ENCODE peak calls at places on chromosome 22, in ten cellular contexts. One of them, this sample, is unnamed.

GRCh38 chr22:27173530-27173929 is 516.1 kb downstream of the MIAT start:
- DNase-seq in Karpas-422: no peak
- DNase-seq in HCEC 1CT: no peak
- DNase-seq in hepatocyte: no peak
- DNase-seq in globus pallidus: no peak
- DNase-seq in spleen: no peak
- DNase-seq in EH: no peak
- DNase-seq in skeletal muscle cell: no peak
- DNase-seq in activated CD8-positive, alpha-beta memory T cell treated with anti-CD3 and anti-CD28 coated beads, Interleukin-2, amount 50 U/mL, for 4 hours: no peak
- DNase-seq in T-cell: no peak
- DNase-seq in this sample: no peak

GRCh38 chr22:28930357-28931007 is 47.1 kb downstream of the ZNRF3 start:
- DNase-seq in activated CD8-positive, alpha-beta memory T cell treated with anti-CD3 and anti-CD28 coated beads, Interleukin-2, amount 50 U/mL, for 4 hours: no peak
- DNase-seq in skeletal muscle cell: no peak
- DNase-seq in globus pallidus: no peak
- DNase-seq in spleen: no peak
- DNase-seq in EH: no peak
- DNase-seq in hepatocyte: no peak
- DNase-seq in HCEC 1CT: no peak
- DNase-seq in Karpas-422: peak
- DNase-seq in T-cell: no peak
- DNase-seq in this sample: no peak

GRCh38 chr22:35627267-35628041 is 10.3 kb upstream of the MB start:
- DNase-seq in EH: peak
- DNase-seq in spleen: no peak
- DNase-seq in activated CD8-positive, alpha-beta memory T cell treated with anti-CD3 and anti-CD28 coated beads, Interleukin-2, amount 50 U/mL, for 4 hours: peak
- DNase-seq in globus pallidus: peak
- DNase-seq in skeletal muscle cell: peak
- DNase-seq in Karpas-422: peak
- DNase-seq in hepatocyte: peak
- DNase-seq in HCEC 1CT: peak
- DNase-seq in T-cell: peak
- DNase-seq in this sample: peak

GRCh38 chr22:26444777-26445176 is 15.7 kb downstream of the ASPHD2 start:
- DNase-seq in HCEC 1CT: no peak
- DNase-seq in activated CD8-positive, alpha-beta memory T cell treated with anti-CD3 and anti-CD28 coated beads, Interleukin-2, amount 50 U/mL, for 4 hours: no peak
- DNase-seq in T-cell: no peak
- DNase-seq in skeletal muscle cell: no peak
- DNase-seq in Karpas-422: no peak
- DNase-seq in globus pallidus: no peak
- DNase-seq in hepatocyte: peak
- DNase-seq in EH: no peak
- DNase-seq in spleen: no peak
- DNase-seq in this sample: no peak

GRCh38 chr22:29951675-29952413 is 68.9 kb downstream of the MTMR3 start:
- DNase-seq in HCEC 1CT: no peak
- DNase-seq in hepatocyte: no peak
- DNase-seq in T-cell: no peak
- DNase-seq in skeletal muscle cell: no peak
- DNase-seq in activated CD8-positive, alpha-beta memory T cell treated with anti-CD3 and anti-CD28 coated beads, Interleukin-2, amount 50 U/mL, for 4 hours: no peak
- DNase-seq in EH: no peak
- DNase-seq in globus pallidus: no peak
- DNase-seq in Karpas-422: no peak
- DNase-seq in spleen: no peak
- DNase-seq in this sample: no peak

GRCh38 chr22:20192972-20193760 is 42.3 kb upstream of the CCDC188 start:
- DNase-seq in hepatocyte: no peak
- DNase-seq in Karpas-422: no peak
- DNase-seq in skeletal muscle cell: no peak
- DNase-seq in spleen: no peak
- DNase-seq in HCEC 1CT: no peak
- DNase-seq in EH: no peak
- DNase-seq in globus pallidus: no peak
- DNase-seq in T-cell: no peak
- DNase-seq in activated CD8-positive, alpha-beta memory T cell treated with anti-CD3 and anti-CD28 coated beads, Interleukin-2, amount 50 U/mL, for 4 hours: no peak
- DNase-seq in this sample: no peak

GRCh38 chr22:37330200-37331033 is 48.1 kb downstream of the CYTH4 start:
- DNase-seq in EH: peak
- DNase-seq in spleen: no peak
- DNase-seq in skeletal muscle cell: peak
- DNase-seq in hepatocyte: peak
- DNase-seq in Karpas-422: peak
- DNase-seq in T-cell: no peak
- DNase-seq in activated CD8-positive, alpha-beta memory T cell treated with anti-CD3 and anti-CD28 coated beads, Interleukin-2, amount 50 U/mL, for 4 hours: no peak
- DNase-seq in HCEC 1CT: peak
- DNase-seq in globus pallidus: no peak
- DNase-seq in this sample: peak

GRCh38 chr22:39219071-39220050 is 25.4 kb downstream of the PDGFB start:
- DNase-seq in EH: no peak
- DNase-seq in globus pallidus: no peak
- DNase-seq in activated CD8-positive, alpha-beta memory T cell treated with anti-CD3 and anti-CD28 coated beads, Interleukin-2, amount 50 U/mL, for 4 hours: no peak
- DNase-seq in Karpas-422: peak
- DNase-seq in hepatocyte: no peak
- DNase-seq in HCEC 1CT: no peak
- DNase-seq in T-cell: peak
- DNase-seq in skeletal muscle cell: no peak
- DNase-seq in spleen: peak
- DNase-seq in this sample: no peak

This sample was measured in AG09309.